ENCODE peak calls at places on chromosomes 11 and 22, in six cellular contexts. F is amygdala, L is heart left ventricle, T is posterior cingulate gyrus, I is GM10248, Y is foreskin fibroblast. Q is an unnamed sample.
A peak's percentile ranks its signal among the peaks of the same experiment; 100 is the strongest.

GRCh38 chr11:128525411-128526243 is 61.7 kb downstream of the ETS1 start:
- DNase-seq in F (no peak), L (no peak), Y (peak; percentile 55), T (no peak), I (no peak), Q (no peak)

GRCh38 chr22:47458348-47458747 is 695.9 kb downstream of the TBC1D22A start:
- DNase-seq in I (no peak), L (no peak), T (no peak), Y (no peak), F (no peak), Q (no peak)

GRCh38 chr11:65378928-65379638 is 3.4 kb downstream of the SLC25A45 start:
- DNase-seq in Y (no peak), I (no peak), F (no peak), L (no peak), T (no peak), Q (no peak)

GRCh38 chr11:114137054-114137453 is 77.5 kb downstream of the ZBTB16 start:
- DNase-seq in I (no peak), L (no peak), T (no peak), F (no peak), Y (no peak), Q (no peak)

GRCh38 chr11:46381836-46382643 is 571 bp downstream of the MDK start:
- DNase-seq in I (peak; percentile 51), F (no peak), T (no peak), Y (peak; percentile 30), L (no peak), Q (no peak)

GRCh38 chr11:64777449-64778222 is 706 bp downstream of the SF1 start:
- DNase-seq in F (peak; percentile 77), T (peak; percentile 61), Y (peak; percentile 95), I (peak; percentile 93), L (peak; percentile 93), Q (peak; percentile 69)

GRCh38 chr11:128299132-128299726 is 288.1 kb downstream of the ETS1 start:
- DNase-seq in I (no peak), Y (peak; percentile 87), F (no peak), T (no peak), L (no peak), Q (no peak)

GRCh38 chr11:1270476-1270875 is 39.0 kb downstream of the TOLLIP start:
- DNase-seq in T (no peak), I (no peak), L (peak; percentile 52), Y (no peak), F (no peak), Q (no peak)

GRCh38 chr11:78065239-78065638 is 1.6 kb downstream of the THRSP start:
- DNase-seq in L (no peak), I (no peak), Y (no peak), F (no peak), T (no peak), Q (peak; percentile 49)

GRCh38 chr11:77593883-77594282 is 4.1 kb downstream of the AQP11 start:
- DNase-seq in T (no peak), L (no peak), I (no peak), F (no peak), Y (no peak), Q (no peak)

GRCh38 chr11:122253541-122254317 is 137.7 kb upstream of the BLID start:
- DNase-seq in Y (peak; percentile 43), L (no peak), F (no peak), T (no peak), I (no peak), Q (no peak)

GRCh38 chr11:63177872-63178271 is 33.9 kb upstream of the SLC22A24 start:
- DNase-seq in I (no peak), T (no peak), Y (no peak), F (no peak), L (no peak), Q (no peak)

GRCh38 chr22:20316217-20316843 is 3.5 kb downstream of the DGCR6L start:
- DNase-seq in I (no peak), T (no peak), L (no peak), Y (no peak), F (no peak), Q (peak; percentile 6)

GRCh38 chr22:22553141-22553540 is 5.9 kb downstream of the PRAME start:
- DNase-seq in I (no peak), T (no peak), F (no peak), L (no peak), Y (no peak), Q (no peak)

GRCh38 chr11:26847459-26847858 is 125.6 kb upstream of the SLC5A12 start:
- DNase-seq in T (no peak), L (no peak), I (no peak), Y (peak; percentile 76), F (no peak), Q (no peak)

GRCh38 chr11:30983143-30983542 is 386.4 kb downstream of the DCDC1 start:
- DNase-seq in I (no peak), T (no peak), F (no peak), Y (no peak), L (no peak), Q (no peak)

Q was measured in dorsolateral prefrontal cortex.